ENCODE peak calls at places on chromosomes 5 and 9, in six cellular contexts. R is GM13977, A is T-helper 2 cell, S is NCI-H510A treated with DMSO at 0.1 percent for 48 hours, E is non-pigmented ciliary epithelial cell, X is AG20443. W is an unnamed sample.

GRCh38 chr5:65874241-65874640 is 52.1 kb upstream of the ERBIN start:
- DNase-seq in A (no peak), X (no peak), E (peak), R (no peak), S (no peak), W (no peak)

GRCh38 chr5:128254789-128255188 is 171.2 kb downstream of the SLC12A2 start:
- DNase-seq in E (no peak), R (no peak), A (no peak), X (no peak), S (no peak), W (no peak)

GRCh38 chr5:61549530-61549929 is 217.5 kb downstream of the ZSWIM6 start:
- DNase-seq in R (no peak), A (no peak), X (no peak), S (no peak), E (no peak), W (no peak)

GRCh38 chr9:87119328-87119881 is 172.1 kb upstream of the GAS1 start:
- DNase-seq in S (no peak), A (no peak), X (peak), E (peak), R (no peak), W (no peak)

GRCh38 chr9:133282454-133283238 is 7.6 kb upstream of the ABO start:
- DNase-seq in R (no peak), X (no peak), S (no peak), E (no peak), A (no peak), W (no peak)

GRCh38 chr9:22112870-22113846 is 104.1 kb upstream of the CDKN2B start:
- DNase-seq in A (no peak), R (no peak), X (no peak), S (no peak), E (no peak), W (no peak)

GRCh38 chr9:135887585-135888050 is 19.7 kb downstream of the CAMSAP1 start:
- DNase-seq in A (no peak), R (peak), X (no peak), S (peak), E (no peak), W (peak)

GRCh38 chr5:170223349-170223748 is 9.4 kb upstream of the C5orf58 start:
- DNase-seq in A (no peak), S (no peak), X (no peak), R (no peak), E (no peak), W (no peak)

GRCh38 chr5:126348855-126349635 is 74.2 kb upstream of the GRAMD2B start:
- DNase-seq in S (no peak), A (no peak), X (no peak), E (no peak), R (no peak), W (no peak)

GRCh38 chr9:111078391-111079038 is 40.2 kb upstream of the LPAR1 start:
- DNase-seq in A (no peak), X (no peak), S (no peak), E (no peak), R (peak), W (peak)